ENCODE peak calls at places on chromosomes 7 and 10, in ten cellular contexts. One of them, this sample, is unnamed.

GRCh38 chr7:64997927-64998391 is 7.1 kb upstream of the ZNF117 start:
- DNase-seq in ELF-1: peak
- DNase-seq in AG20443: peak
- DNase-seq in uterus: no peak
- DNase-seq in epithelial cell of proximal tubule: no peak
- DNase-seq in posterior cingulate gyrus: no peak
- DNase-seq in endothelial cell: no peak
- DNase-seq in NCI-H1092: no peak
- DNase-seq in left ventricle myocardium superior: no peak
- DNase-seq in C1 segment of cervical spinal cord: no peak
- DNase-seq in this sample: no peak

GRCh38 chr7:14761506-14762296 is 140.8 kb downstream of the DGKB start:
- DNase-seq in NCI-H1092: peak
- DNase-seq in uterus: peak
- DNase-seq in posterior cingulate gyrus: peak
- DNase-seq in endothelial cell: no peak
- DNase-seq in left ventricle myocardium superior: peak
- DNase-seq in C1 segment of cervical spinal cord: no peak
- DNase-seq in ELF-1: no peak
- DNase-seq in epithelial cell of proximal tubule: peak
- DNase-seq in AG20443: peak
- DNase-seq in this sample: peak

GRCh38 chr10:97059006-97059871 is 126.5 kb downstream of the SLIT1 start:
- DNase-seq in AG20443: no peak
- DNase-seq in NCI-H1092: no peak
- DNase-seq in C1 segment of cervical spinal cord: no peak
- DNase-seq in ELF-1: peak
- DNase-seq in posterior cingulate gyrus: peak
- DNase-seq in endothelial cell: peak
- DNase-seq in uterus: no peak
- DNase-seq in epithelial cell of proximal tubule: no peak
- DNase-seq in left ventricle myocardium superior: no peak
- DNase-seq in this sample: no peak

GRCh38 chr7:14501436-14501835 is 401.1 kb downstream of the DGKB start:
- DNase-seq in uterus: no peak
- DNase-seq in posterior cingulate gyrus: no peak
- DNase-seq in C1 segment of cervical spinal cord: no peak
- DNase-seq in endothelial cell: no peak
- DNase-seq in NCI-H1092: no peak
- DNase-seq in epithelial cell of proximal tubule: no peak
- DNase-seq in AG20443: no peak
- DNase-seq in left ventricle myocardium superior: no peak
- DNase-seq in ELF-1: no peak
- DNase-seq in this sample: no peak

GRCh38 chr10:5447611-5448071 is 35.3 kb downstream of the NET1 start:
- DNase-seq in C1 segment of cervical spinal cord: no peak
- DNase-seq in ELF-1: no peak
- DNase-seq in left ventricle myocardium superior: no peak
- DNase-seq in posterior cingulate gyrus: no peak
- DNase-seq in NCI-H1092: no peak
- DNase-seq in epithelial cell of proximal tubule: no peak
- DNase-seq in AG20443: no peak
- DNase-seq in endothelial cell: no peak
- DNase-seq in uterus: no peak
- DNase-seq in this sample: no peak

GRCh38 chr10:117734626-117735405 is 192.3 kb downstream of the EMX2 start:
- DNase-seq in endothelial cell: peak
- DNase-seq in NCI-H1092: no peak
- DNase-seq in ELF-1: peak
- DNase-seq in posterior cingulate gyrus: peak
- DNase-seq in AG20443: no peak
- DNase-seq in uterus: no peak
- DNase-seq in C1 segment of cervical spinal cord: no peak
- DNase-seq in epithelial cell of proximal tubule: no peak
- DNase-seq in left ventricle myocardium superior: no peak
- DNase-seq in this sample: no peak

GRCh38 chr7:64947252-64948000 is 43.4 kb downstream of the ZNF117 start:
- DNase-seq in ELF-1: peak
- DNase-seq in endothelial cell: peak
- DNase-seq in AG20443: peak
- DNase-seq in NCI-H1092: no peak
- DNase-seq in C1 segment of cervical spinal cord: no peak
- DNase-seq in posterior cingulate gyrus: no peak
- DNase-seq in left ventricle myocardium superior: no peak
- DNase-seq in uterus: no peak
- DNase-seq in epithelial cell of proximal tubule: no peak
- DNase-seq in this sample: no peak

GRCh38 chr7:133904766-133905165 is 222.4 kb upstream of the LRGUK start:
- DNase-seq in C1 segment of cervical spinal cord: no peak
- DNase-seq in left ventricle myocardium superior: no peak
- DNase-seq in posterior cingulate gyrus: no peak
- DNase-seq in AG20443: no peak
- DNase-seq in ELF-1: no peak
- DNase-seq in epithelial cell of proximal tubule: no peak
- DNase-seq in endothelial cell: no peak
- DNase-seq in uterus: no peak
- DNase-seq in NCI-H1092: no peak
- DNase-seq in this sample: no peak

GRCh38 chr7:136601772-136602171 is 266.7 kb upstream of the CHRM2 start:
- DNase-seq in uterus: no peak
- DNase-seq in endothelial cell: no peak
- DNase-seq in NCI-H1092: no peak
- DNase-seq in AG20443: no peak
- DNase-seq in ELF-1: no peak
- DNase-seq in posterior cingulate gyrus: no peak
- DNase-seq in C1 segment of cervical spinal cord: no peak
- DNase-seq in left ventricle myocardium superior: no peak
- DNase-seq in epithelial cell of proximal tubule: no peak
- DNase-seq in this sample: no peak

GRCh38 chr10:5835446-5836095 is 22.3 kb upstream of the GDI2 start:
- DNase-seq in endothelial cell: no peak
- DNase-seq in epithelial cell of proximal tubule: no peak
- DNase-seq in posterior cingulate gyrus: no peak
- DNase-seq in NCI-H1092: no peak
- DNase-seq in AG20443: no peak
- DNase-seq in left ventricle myocardium superior: no peak
- DNase-seq in ELF-1: no peak
- DNase-seq in C1 segment of cervical spinal cord: no peak
- DNase-seq in uterus: no peak
- DNase-seq in this sample: no peak

This sample was measured in transverse colon.